ENCODE peak calls at places on chromosome 1, in six cellular contexts. One of them, this sample, is unnamed.

GRCh38 chr1:240508201-240508600 is 103.8 kb downstream of the GREM2 start:
- DNase-seq in stimulated activated CD4-positive, alpha-beta T cell treated with anti-CD3 and anti-CD28 coated beads, Interleukin-4, amount 100 ng/mL, for 4 hours: no peak
- DNase-seq in M059J: no peak
- DNase-seq in T-helper 9 cell: no peak
- DNase-seq in transverse colon: no peak
- DNase-seq in HEK293T: no peak
- DNase-seq in this sample: no peak

GRCh38 chr1:7528386-7529031 is 242.6 kb upstream of the VAMP3 start:
- DNase-seq in stimulated activated CD4-positive, alpha-beta T cell treated with anti-CD3 and anti-CD28 coated beads, Interleukin-4, amount 100 ng/mL, for 4 hours: no peak
- DNase-seq in M059J: peak
- DNase-seq in T-helper 9 cell: no peak
- DNase-seq in transverse colon: no peak
- DNase-seq in HEK293T: no peak
- DNase-seq in this sample: no peak

GRCh38 chr1:14578156-14578555 is 20.3 kb upstream of the KAZN start:
- DNase-seq in stimulated activated CD4-positive, alpha-beta T cell treated with anti-CD3 and anti-CD28 coated beads, Interleukin-4, amount 100 ng/mL, for 4 hours: no peak
- DNase-seq in M059J: peak
- DNase-seq in T-helper 9 cell: no peak
- DNase-seq in transverse colon: no peak
- DNase-seq in HEK293T: no peak
- DNase-seq in this sample: no peak

GRCh38 chr1:3061566-3061965 is 7.4 kb upstream of the PRDM16 start:
- DNase-seq in stimulated activated CD4-positive, alpha-beta T cell treated with anti-CD3 and anti-CD28 coated beads, Interleukin-4, amount 100 ng/mL, for 4 hours: no peak
- DNase-seq in M059J: no peak
- DNase-seq in T-helper 9 cell: no peak
- DNase-seq in transverse colon: no peak
- DNase-seq in HEK293T: no peak
- DNase-seq in this sample: no peak

GRCh38 chr1:186985889-186986491 is 157.2 kb downstream of the PLA2G4A start:
- DNase-seq in stimulated activated CD4-positive, alpha-beta T cell treated with anti-CD3 and anti-CD28 coated beads, Interleukin-4, amount 100 ng/mL, for 4 hours: no peak
- DNase-seq in M059J: peak
- DNase-seq in T-helper 9 cell: no peak
- DNase-seq in transverse colon: no peak
- DNase-seq in HEK293T: peak
- DNase-seq in this sample: no peak

GRCh38 chr1:19458815-19459417 is 26.4 kb downstream of the CAPZB start:
- DNase-seq in stimulated activated CD4-positive, alpha-beta T cell treated with anti-CD3 and anti-CD28 coated beads, Interleukin-4, amount 100 ng/mL, for 4 hours: no peak
- DNase-seq in M059J: no peak
- DNase-seq in T-helper 9 cell: no peak
- DNase-seq in transverse colon: peak
- DNase-seq in HEK293T: no peak
- DNase-seq in this sample: no peak

GRCh38 chr1:80639777-80640533 is 1160.8 kb upstream of the ADGRL2 start:
- DNase-seq in stimulated activated CD4-positive, alpha-beta T cell treated with anti-CD3 and anti-CD28 coated beads, Interleukin-4, amount 100 ng/mL, for 4 hours: no peak
- DNase-seq in M059J: no peak
- DNase-seq in T-helper 9 cell: no peak
- DNase-seq in transverse colon: no peak
- DNase-seq in HEK293T: no peak
- DNase-seq in this sample: no peak

GRCh38 chr1:204336642-204337041 is 23.1 kb downstream of the PLEKHA6 start:
- DNase-seq in stimulated activated CD4-positive, alpha-beta T cell treated with anti-CD3 and anti-CD28 coated beads, Interleukin-4, amount 100 ng/mL, for 4 hours: no peak
- DNase-seq in M059J: no peak
- DNase-seq in T-helper 9 cell: no peak
- DNase-seq in transverse colon: no peak
- DNase-seq in HEK293T: no peak
- DNase-seq in this sample: no peak

This sample was measured in WERI-Rb-1.